ENCODE peak calls at places on chromosome 10, in nine cellular contexts. T, F, G, V, X, Q, D, Y and H are unnamed samples.

GRCh38 chr10:35643976-35644799 is 2.1 kb upstream of the FZD8 start:
- DNase-seq in X (peak), T (peak), Y (no peak), F (no peak), D (no peak), Q (no peak), V (no peak), G (no peak), H (no peak)

GRCh38 chr10:78634835-78635234 is 433.9 kb upstream of the ZMIZ1 start:
- DNase-seq in Q (no peak), X (peak), F (peak), G (no peak), Y (no peak), D (no peak), T (no peak), V (no peak), H (no peak)

GRCh38 chr10:67211680-67212079 is 285.8 kb downstream of the LRRTM3 start:
- DNase-seq in F (no peak), G (no peak), T (no peak), Q (no peak), Y (no peak), V (no peak), D (no peak), X (no peak), H (no peak)

GRCh38 chr10:59694936-59695335 is 14.7 kb downstream of the SLC16A9 start:
- DNase-seq in G (no peak), D (no peak), Y (no peak), F (no peak), T (no peak), X (no peak), Q (no peak), V (no peak), H (no peak)

GRCh38 chr10:79357180-79357579 is 9.9 kb downstream of the PPIF start:
- DNase-seq in Y (no peak), T (no peak), G (no peak), F (no peak), V (no peak), Q (no peak), D (no peak), X (no peak), H (no peak)

GRCh38 chr10:110400173-110400947 is 95.6 kb upstream of the SMNDC1 start:
- DNase-seq in D (no peak), T (no peak), G (no peak), Q (no peak), F (peak), V (no peak), Y (no peak), X (no peak), H (no peak)

GRCh38 chr10:90222939-90223338 is 521.5 kb downstream of the KIF20B start:
- DNase-seq in X (no peak), Y (no peak), F (no peak), G (no peak), V (no peak), Q (no peak), D (no peak), T (no peak), H (no peak)

GRCh38 chr10:18381679-18382078 is 241.5 kb downstream of the CACNB2 start:
- DNase-seq in Q (no peak), D (no peak), F (no peak), X (no peak), T (no peak), Y (no peak), G (no peak), V (no peak), H (no peak)

GRCh38 chr10:69318997-69319727 is 40.9 kb downstream of the HK1 start:
- DNase-seq in Y (peak), Q (peak), G (peak), F (peak), V (peak), D (peak), T (peak), X (peak), H (no peak)

GRCh38 chr10:13376771-13377170 is 28.7 kb upstream of the SEPHS1 start:
- DNase-seq in Q (no peak), G (no peak), Y (no peak), D (no peak), X (no peak), T (no peak), F (no peak), V (no peak), H (no peak)

GRCh38 chr10:48404646-48405045 is 98.2 kb downstream of the MAPK8 start:
- DNase-seq in G (no peak), Q (no peak), Y (no peak), F (peak), X (no peak), V (no peak), D (no peak), T (no peak), H (no peak)

GRCh38 chr10:23516530-23516929 is 77.7 kb downstream of the OTUD1 start:
- DNase-seq in Q (no peak), D (no peak), X (peak), G (no peak), Y (no peak), T (no peak), V (peak), F (peak), H (no peak)

GRCh38 chr10:44882146-44882720 is 28.9 kb upstream of the TMEM72 start:
- DNase-seq in V (no peak), X (no peak), T (no peak), G (no peak), Y (no peak), F (no peak), D (peak), Q (no peak), H (no peak)

GRCh38 chr10:25130911-25131310 is 43.9 kb upstream of the GPR158 start:
- DNase-seq in X (peak), Y (no peak), T (no peak), Q (no peak), D (no peak), G (no peak), V (no peak), F (peak), H (no peak)

GRCh38 chr10:70145166-70145665 is 1.3 kb downstream of the TYSND1 start:
- DNase-seq in T (no peak), X (no peak), F (no peak), V (no peak), G (no peak), Q (peak), Y (no peak), D (no peak), H (no peak)

GRCh38 chr10:59971915-59972314 is 65.6 kb upstream of the CCDC6 start:
- DNase-seq in X (peak), T (no peak), Q (no peak), Y (no peak), D (peak), F (peak), V (peak), G (no peak), H (no peak)

GRCh38 chr10:95503012-95503411 is 58.2 kb downstream of the SORBS1 start:
- DNase-seq in Q (no peak), V (no peak), T (no peak), Y (no peak), G (no peak), F (no peak), D (no peak), X (no peak), H (no peak)

GRCh38 chr10:70315815-70316214 is 32.0 kb upstream of the NPFFR1 start:
- DNase-seq in X (no peak), V (no peak), G (no peak), Q (no peak), Y (no peak), D (no peak), T (no peak), F (peak), H (peak)

GRCh38 chr10:12250181-12250580 is 54.2 kb downstream of the CDC123 start:
- DNase-seq in T (no peak), X (no peak), V (no peak), F (no peak), Y (peak), D (no peak), G (no peak), Q (no peak), H (peak)

GRCh38 chr10:34223658-34224057 is 591.4 kb downstream of the PARD3 start:
- DNase-seq in Y (no peak), X (no peak), G (no peak), T (no peak), Q (no peak), V (no peak), F (no peak), D (no peak), H (no peak)

GRCh38 chr10:21304608-21305007 is 220.9 kb downstream of the SKIDA1 start:
- DNase-seq in X (no peak), V (no peak), Y (no peak), T (no peak), F (no peak), G (no peak), Q (no peak), D (no peak), H (no peak)

GRCh38 chr10:52443419-52444388 is 129.6 kb downstream of the DKK1 start:
- DNase-seq in T (no peak), V (no peak), G (no peak), X (peak), F (peak), Y (no peak), Q (no peak), D (peak), H (no peak)

GRCh38 chr10:13102002-13102794 is 2.2 kb downstream of the OPTN start:
- DNase-seq in T (peak), V (no peak), G (no peak), D (no peak), Y (no peak), Q (peak), F (peak), X (no peak), H (no peak)

GRCh38 chr10:122140941-122141623 is 130.0 kb upstream of the BTBD16 start:
- DNase-seq in Q (peak), F (peak), X (peak), V (peak), G (peak), Y (no peak), T (no peak), D (no peak), H (peak)

GRCh38 chr10:127013696-127014095 is 108.5 kb downstream of the DOCK1 start:
- DNase-seq in D (no peak), X (no peak), F (no peak), T (no peak), G (no peak), Q (no peak), V (no peak), Y (peak), H (no peak)

GRCh38 chr10:80444646-80445319 is 9.3 kb upstream of the TSPAN14 start:
- DNase-seq in G (peak), X (peak), F (peak), Y (no peak), Q (peak), T (peak), V (peak), D (peak), H (no peak)

GRCh38 chr10:43250625-43250924 is 16.3 kb downstream of the RASGEF1A start:
- DNase-seq in X (no peak), T (no peak), G (no peak), V (no peak), Q (no peak), F (no peak), D (no peak), Y (no peak), H (peak)

GRCh38 chr10:51022933-51023585 is 51.2 kb upstream of the PRKG1 start:
- DNase-seq in Y (no peak), T (no peak), Q (no peak), G (no peak), D (no peak), F (no peak), V (no peak), X (no peak), H (no peak)

GRCh38 chr10:104680467-104681401 is 39.6 kb downstream of the SORCS3 start:
- DNase-seq in V (no peak), Y (peak), D (no peak), Q (no peak), F (no peak), X (peak), G (no peak), T (no peak), H (no peak)

GRCh38 chr10:90293629-90294028 is 564.2 kb downstream of the HTR7 start:
- DNase-seq in T (no peak), V (no peak), X (no peak), Y (no peak), G (no peak), D (no peak), F (no peak), Q (no peak), H (no peak)

GRCh38 chr10:46523881-46524470 is 32.5 kb downstream of the GPRIN2 start:
- DNase-seq in D (no peak), F (peak), T (no peak), G (peak), X (peak), V (peak), Q (peak), Y (no peak), H (peak)

GRCh38 chr10:93417264-93417663 is 64.9 kb downstream of the MYOF start:
- DNase-seq in G (no peak), Q (no peak), F (no peak), X (no peak), Y (no peak), T (no peak), D (no peak), V (no peak), H (no peak)

GRCh38 chr10:103241262-103242011 is 4.2 kb upstream of the RPEL1 start:
- DNase-seq in D (peak), G (peak), Y (peak), X (peak), T (no peak), V (peak), F (peak), Q (peak), H (no peak)

DNA sequence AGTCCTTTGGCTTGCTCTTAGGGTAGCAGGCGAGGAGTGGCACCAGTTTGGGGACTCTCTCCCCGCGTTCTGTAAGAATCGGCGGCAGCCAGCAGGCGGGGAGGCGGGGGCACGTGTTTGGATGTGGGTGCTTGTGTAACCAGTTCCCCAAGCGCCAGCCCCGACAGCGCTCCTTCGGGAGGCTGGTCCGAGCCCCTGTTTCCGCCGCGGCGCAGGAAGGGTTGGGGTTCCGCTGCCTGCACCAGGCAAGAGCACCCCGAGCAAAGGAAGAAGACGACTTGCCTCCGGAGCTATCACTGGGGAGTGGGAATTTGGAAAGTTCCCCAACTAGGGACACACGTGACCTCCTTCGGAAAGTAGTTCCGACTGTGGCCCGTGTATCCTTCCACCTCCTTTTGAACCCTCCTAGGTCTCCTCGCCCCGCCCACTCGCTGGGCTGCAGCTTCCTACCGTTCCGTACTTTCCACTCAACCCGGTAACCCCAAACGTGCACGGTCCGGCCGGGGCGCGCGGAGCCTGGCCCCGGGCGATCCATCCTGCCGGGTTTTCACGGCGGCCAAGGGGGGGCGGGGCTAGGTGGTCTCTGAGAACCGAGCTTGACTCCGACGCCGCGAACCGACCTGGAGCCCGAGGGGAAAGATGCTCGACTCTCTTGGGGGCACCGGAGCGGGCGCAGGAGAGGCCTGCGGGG is 1.2 kb downstream of the KLLN start:
- DNase-seq in F (peak), G (peak), Y (peak), T (peak), V (peak), D (peak), X (peak), Q (peak), H (peak)
- TF ChIP-seq CTCF in F (no peak), G (no peak), Y (peak), T (no peak), V (no peak), D (no peak), X (no peak), Q (no peak), H (peak)

DNA sequence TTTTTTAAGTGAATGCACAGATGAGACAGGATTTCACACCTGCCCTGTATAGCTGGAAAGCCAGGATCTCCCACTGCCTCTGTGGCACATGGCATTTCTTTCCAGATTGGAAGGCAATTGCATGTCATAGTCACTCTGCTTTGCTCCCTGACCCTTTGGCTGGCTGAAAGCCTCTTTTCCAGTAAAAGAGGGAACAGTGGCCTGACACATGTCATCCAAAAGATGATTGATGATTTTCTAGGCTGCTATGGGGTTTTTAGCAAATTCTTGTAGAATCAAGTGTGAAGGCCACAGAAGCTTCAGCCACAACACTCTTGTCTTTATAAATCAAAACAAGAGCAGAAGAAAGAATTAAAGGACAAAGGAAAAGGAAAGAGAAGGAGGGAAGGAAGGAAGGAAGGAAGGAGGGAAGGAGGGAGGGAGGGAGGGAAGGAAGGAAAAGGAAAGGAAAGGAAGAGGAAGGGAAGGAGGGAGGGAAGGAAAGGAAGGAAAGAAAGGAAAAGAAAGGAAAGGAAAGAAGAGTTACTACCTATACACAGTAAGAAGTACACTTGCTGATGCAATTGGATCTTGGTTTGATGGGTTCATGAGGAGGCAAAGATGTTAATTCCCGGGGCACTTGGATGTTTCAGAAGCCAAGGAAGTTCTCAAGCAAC is 158.9 kb upstream of the FRMD4A start:
- DNase-seq in T (no peak), V (no peak), Y (no peak), D (no peak), G (no peak), Q (no peak), F (no peak), X (no peak), H (no peak)
- TF ChIP-seq CTCF in T (no peak), V (no peak), Y (no peak), D (no peak), G (no peak), Q (no peak), F (no peak), X (no peak), H (no peak)

GRCh38 chr10:101053516-101053915 is 8.3 kb upstream of the KAZALD1 start:
- DNase-seq in V (no peak), Q (no peak), G (no peak), D (no peak), T (no peak), F (no peak), Y (no peak), X (no peak), H (no peak)

GRCh38 chr10:101054351-101054750 is 7.4 kb upstream of the KAZALD1 start:
- DNase-seq in G (no peak), X (no peak), Y (no peak), F (no peak), T (no peak), V (no peak), Q (no peak), D (no peak), H (no peak)

GRCh38 chr10:101056365-101057151 is 5.2 kb upstream of the KAZALD1 start:
- DNase-seq in G (no peak), X (no peak), F (no peak), T (no peak), Y (no peak), V (no peak), D (no peak), Q (no peak), H (no peak)

GRCh38 chr10:101052285-101052684 is 9.5 kb upstream of the KAZALD1 start:
- DNase-seq in D (no peak), V (no peak), X (peak), G (no peak), F (peak), Y (no peak), T (no peak), Q (peak), H (no peak)

DNA sequence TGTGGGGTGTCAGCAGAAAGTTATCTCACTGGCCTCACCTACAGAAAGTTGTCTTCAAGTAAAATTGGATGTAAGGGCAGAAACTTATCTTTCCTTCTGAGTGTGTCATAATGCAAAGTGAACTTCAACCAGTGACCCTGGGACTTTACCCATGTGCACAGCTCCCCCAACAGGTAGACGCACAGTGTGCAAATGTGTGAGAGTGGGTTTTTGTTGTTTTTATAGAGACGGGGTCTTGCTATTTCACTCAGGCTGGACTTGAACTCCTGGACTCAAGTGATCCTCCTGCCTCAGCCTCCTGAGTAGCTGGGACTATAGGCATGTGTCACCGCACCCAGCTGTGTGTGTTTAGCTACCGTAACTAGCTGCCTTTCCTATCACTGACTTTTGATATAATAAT is 6.4 kb upstream of the KAZALD1 start:
- DNase-seq in D (no peak), V (no peak), Q (no peak), X (no peak), T (no peak), F (no peak), G (no peak), Y (no peak), H (no peak)
- TF ChIP-seq CTCF in D (no peak), V (no peak), Q (no peak), X (peak), T (no peak), F (no peak), G (no peak), Y (no peak), H (peak)

GRCh38 chr10:1324914-1325313 is 268.7 kb downstream of the WDR37 start:
- DNase-seq in X (no peak), F (no peak), V (no peak), D (no peak), T (no peak), Q (no peak), G (no peak), Y (no peak), H (no peak)
- TF ChIP-seq CTCF in X (no peak), F (no peak), V (no peak), D (no peak), T (no peak), Q (no peak), G (no peak), Y (no peak), H (no peak)